ENCODE peak calls at places on chromosomes 4 and X, in four cellular contexts. J is upper lobe of right lung, N is colonic mucosa, P is prostate gland. H is an unnamed sample.

GRCh38 chrX:17521871-17522693 is 147.1 kb downstream of the NHS start:
- DNase-seq in N (peak; percentile 62), J (no peak), P (no peak), H (no peak)

GRCh38 chrX:10617964-10618342 is 2.4 kb downstream of the MID1 start:
- DNase-seq in N (peak; percentile 31), J (no peak), P (peak; percentile 11), H (no peak)

GRCh38 chrX:48864210-48864609 is 28.8 kb upstream of the PCSK1N start:
- DNase-seq in N (no peak), P (no peak), J (no peak), H (no peak)

GRCh38 chr4:24488399-24489164 is 95.8 kb downstream of the DHX15 start:
- DNase-seq in N (peak; percentile 82), J (peak; percentile 86), P (peak; percentile 66), H (no peak)

GRCh38 chr4:127446309-127446708 is 186.4 kb upstream of the INTU start:
- DNase-seq in P (no peak), N (no peak), J (no peak), H (no peak)

GRCh38 chr4:123449780-123450179 is 53.2 kb downstream of the SPRY1 start:
- DNase-seq in J (no peak), N (no peak), P (no peak), H (no peak)

GRCh38 chrX:22097295-22097694 is 65.2 kb downstream of the PHEX start:
- DNase-seq in J (no peak), N (no peak), P (no peak), H (no peak)

GRCh38 chr4:15234585-15235126 is 193.2 kb upstream of the C1QTNF7 start:
- DNase-seq in P (no peak), N (no peak), J (no peak), H (peak; percentile 55)

GRCh38 chr4:106478152-106478551 is 109.6 kb upstream of the GIMD1 start:
- DNase-seq in J (no peak), P (no peak), N (no peak), H (no peak)
- H3K9me3 ChIP-seq in J (no peaks in the 10 kb centered on the region), P (no peaks in the 10 kb centered on the region), N (no peaks in the 10 kb centered on the region), H (no peaks in the 10 kb centered on the region)

GRCh38 chr4:55154933-55155332 is 29.5 kb upstream of the KDR start:
- DNase-seq in J (no peak), P (no peak), N (no peak), H (no peak)

GRCh38 chr4:55159851-55160250 is 34.5 kb upstream of the KDR start:
- DNase-seq in N (no peak), P (no peak), J (no peak), H (no peak)

GRCh38 chr4:55158957-55159356 is 33.6 kb upstream of the KDR start:
- DNase-seq in N (no peak), P (no peak), J (no peak), H (no peak)

GRCh38 chr4:55154290-55154880 is 29.0 kb upstream of the KDR start:
- DNase-seq in J (no peak), N (no peak), P (no peak), H (no peak)

DNA sequence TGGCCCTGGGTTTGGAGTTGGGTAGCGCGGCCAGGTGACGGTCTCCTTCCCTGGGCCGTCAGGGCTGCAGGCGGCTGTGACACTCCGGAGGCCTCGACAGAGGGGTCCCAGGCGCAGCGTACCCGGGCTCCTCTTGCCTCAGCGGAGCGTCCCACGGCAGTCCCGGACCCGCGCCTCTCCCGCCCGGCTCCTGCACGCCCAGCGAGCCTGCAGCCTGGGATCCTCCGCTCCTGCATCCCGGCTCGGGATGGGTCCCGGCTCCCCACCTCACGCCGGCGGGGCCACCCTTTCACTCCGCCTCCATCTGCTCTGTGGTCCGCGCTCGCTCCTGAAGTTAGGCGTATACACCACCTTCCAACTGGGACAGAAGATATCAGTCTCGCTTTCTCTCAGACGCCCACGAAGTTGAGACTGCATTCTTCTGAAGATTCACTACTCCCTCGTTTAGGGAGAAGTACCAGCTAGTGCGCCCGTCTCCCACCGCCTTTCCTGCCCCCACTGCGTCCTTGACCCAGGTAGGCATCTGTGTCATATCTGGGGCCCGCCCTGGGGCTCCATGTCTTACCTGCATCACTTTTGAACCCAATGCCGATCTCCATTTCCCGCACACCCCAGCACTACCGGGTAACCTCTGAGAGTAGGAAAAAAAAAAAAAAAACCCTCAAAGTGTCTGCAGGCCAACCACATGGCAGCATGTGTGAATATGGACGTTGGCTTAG is 32.3 kb upstream of the KDR start:
- DNase-seq in N (no peak), J (no peak), P (no peak), H (no peak)
- H3K4me3 ChIP-seq in N (no peak overlapping the region), J (peak overlapping the region; percentile 14), P (no peak overlapping the region), H (no peak overlapping the region)

GRCh38 chr4:186825069-186825468 is 101.4 kb upstream of the FAT1 start:
- DNase-seq in P (no peak), J (no peak), N (no peak), H (no peak)
- H3K4me1 ChIP-seq in P (no peaks in the 10 kb centered on the region), J (no peaks in the 10 kb centered on the region), N (peaks cover 2% of the 10 kb centered on the region), H (peaks cover 7% of the 10 kb centered on the region)

DNA sequence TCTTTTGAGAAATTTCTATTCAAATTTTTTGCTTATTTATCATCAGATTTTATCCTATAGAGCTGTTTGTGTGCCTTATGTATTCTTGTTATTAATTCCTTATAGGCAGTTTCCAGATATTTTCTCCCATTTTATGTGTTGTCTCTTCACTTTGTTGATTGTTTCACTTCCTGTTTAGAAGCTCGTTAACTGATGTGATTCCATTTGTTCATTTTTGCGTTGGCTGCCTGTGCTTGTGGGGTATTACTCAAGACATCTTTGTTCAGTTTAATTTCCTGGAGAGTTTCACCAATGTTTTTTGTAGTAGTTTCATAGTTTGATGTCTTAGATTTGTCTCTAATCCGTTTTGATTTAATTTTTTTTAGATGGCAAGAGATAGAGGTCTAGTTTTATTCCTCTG is 14.6 kb downstream of the ZNF718 start:
- DNase-seq in P (no peak), J (no peak), N (no peak), H (no peak)
- H3K9me3 ChIP-seq in P (peaks cover 1% of the 10 kb centered on the region), J (peaks cover 56% of the 10 kb centered on the region), N (peaks cover 8% of the 10 kb centered on the region), H (peaks cover 9% of the 10 kb centered on the region)

GRCh38 chrX:86149089-86149488 is 838 bp downstream of the DACH2 start:
- DNase-seq in J (no peak), N (no peak), P (no peak), H (no peak)
- H3K4me3 ChIP-seq in J (no peak overlapping the region), N (no peak overlapping the region), P (peak overlapping the region; percentile 23), H (no peak overlapping the region)

GRCh38 chr4:108113229-108113628 is 55.5 kb downstream of the LEF1 start:
- DNase-seq in J (no peak), N (no peak), P (no peak), H (no peak)
- H3K4me1 ChIP-seq in J (no peaks in the 10 kb centered on the region), N (no peaks in the 10 kb centered on the region), P (no peaks in the 10 kb centered on the region), H (no peaks in the 10 kb centered on the region)

DNA sequence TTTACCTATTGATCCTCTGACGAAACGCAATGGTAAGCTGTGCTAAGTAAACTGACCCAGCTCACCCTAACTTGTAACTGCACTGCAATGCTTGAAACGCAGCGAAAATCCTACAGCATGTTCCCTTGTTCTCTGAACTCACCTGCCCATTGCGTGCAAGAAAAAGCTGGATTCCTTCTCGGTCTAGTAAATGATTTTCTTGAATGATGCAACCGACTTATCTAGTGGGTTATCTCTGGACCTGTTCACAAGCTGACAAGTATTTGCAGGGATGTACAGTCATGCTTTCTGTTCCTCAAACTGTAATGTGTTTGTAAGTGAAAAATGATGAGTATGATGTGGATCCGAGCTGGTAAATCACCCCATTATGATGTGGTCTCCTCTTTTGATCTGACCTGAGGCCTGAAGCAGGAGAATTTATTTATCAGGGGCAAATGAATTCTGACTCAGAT is 140.1 kb downstream of the BTC start:
- DNase-seq in N (peak; percentile 35), P (no peak), J (no peak), H (peak; percentile 82)
- H3K9me3 ChIP-seq in N (no peaks in the 10 kb centered on the region), P (no peaks in the 10 kb centered on the region), J (no peaks in the 10 kb centered on the region), H (no peaks in the 10 kb centered on the region)